ENCODE peak calls at places on chromosome 13, in four cellular contexts. I is breast epithelium, H is dermis blood vessel endothelial cell, B is G401. E is an unnamed sample.

GRCh38 chr13:59906413-59907027 is 257.2 kb downstream of the DIAPH3 start:
- DNase-seq in I (no peak), H (peak), B (peak), E (peak)

GRCh38 chr13:112978561-112979405 is 9.8 kb downstream of the MCF2L start:
- DNase-seq in I (no peak), H (no peak), B (peak), E (no peak)

GRCh38 chr13:79581870-79582315 is 100.9 kb downstream of the NDFIP2 start:
- DNase-seq in I (no peak), H (no peak), B (no peak), E (no peak)

GRCh38 chr13:27106144-27106543 is 65.5 kb downstream of the USP12 start:
- DNase-seq in I (no peak), H (no peak), B (no peak), E (no peak)

GRCh38 chr13:113777311-113778260 is 18.6 kb downstream of the TMEM255B start:
- DNase-seq in I (no peak), H (peak), B (no peak), E (no peak)

GRCh38 chr13:35722438-35723060 is 246.1 kb upstream of the MAB21L1 start:
- DNase-seq in I (no peak), H (no peak), B (no peak), E (no peak)

GRCh38 chr13:83377486-83377885 is 504.8 kb downstream of the SLITRK1 start:
- DNase-seq in I (no peak), H (no peak), B (no peak), E (no peak)

GRCh38 chr13:105918842-105919741 is 616.4 kb downstream of the EFNB2 start:
- DNase-seq in I (no peak), H (peak), B (peak), E (no peak)

GRCh38 chr13:76425930-76426329 is 460.3 kb downstream of the KCTD12 start:
- DNase-seq in I (no peak), H (peak), B (no peak), E (no peak)

GRCh38 chr13:24184265-24184841 is 23.8 kb downstream of the SPATA13 start:
- DNase-seq in I (no peak), H (no peak), B (no peak), E (no peak)

GRCh38 chr13:105464249-105464648 is 1071.2 kb downstream of the EFNB2 start:
- DNase-seq in I (no peak), H (no peak), B (no peak), E (no peak)

GRCh38 chr13:86464193-86464592 is 665.0 kb upstream of the SLITRK6 start:
- DNase-seq in I (no peak), H (no peak), B (no peak), E (no peak)

GRCh38 chr13:99266827-99267226 is 8.6 kb upstream of the GPR18 start:
- DNase-seq in I (no peak), H (no peak), B (no peak), E (no peak)

GRCh38 chr13:42815686-42816085 is 34.3 kb downstream of the FAM216B start:
- DNase-seq in I (no peak), H (no peak), B (no peak), E (no peak)

E was measured in GM12865.